ENCODE peak calls at places on chromosome 6, in nine cellular contexts. T is left ventricle myocardium inferior; O is WTC11; L is HFF-Myc; D is fibroblast of gingiva; S is NCI-H774; Y is fibroblast of the aortic adventitia; F is COR-L47; E is stimulated activated CD4-positive, alpha-beta T cell treated with anti-CD3 and anti-CD28 coated beads, Interleukin-12 subunit alpha, Interleukin-12 subunit beta, amount 100 ng/mL, for 48 hours. K is an unnamed sample.

GRCh38 chr6:105675715-105676397 is 273.0 kb upstream of the PREP start:
- DNase-seq in T (no peak), O (no peak), L (peak), D (peak), S (peak), Y (peak), F (peak), E (no peak), K (peak)

GRCh38 chr6:106053484-106053883 is 32.7 kb upstream of the PRDM1 start:
- DNase-seq in T (no peak), O (no peak), L (no peak), D (peak), S (no peak), Y (no peak), F (no peak), E (no peak), K (no peak)

GRCh38 chr6:2956930-2957329 is 14.4 kb downstream of the SERPINB6 start:
- DNase-seq in T (no peak), O (no peak), L (no peak), D (peak), S (no peak), Y (no peak), F (no peak), E (no peak), K (no peak)

GRCh38 chr6:112258636-112259336 is 4.4 kb upstream of the LAMA4 start:
- DNase-seq in T (no peak), O (no peak), L (no peak), D (no peak), S (no peak), Y (no peak), F (no peak), E (no peak), K (no peak)

GRCh38 chr6:129981598-129981997 is 36.8 kb upstream of the L3MBTL3 start:
- DNase-seq in T (no peak), O (no peak), L (no peak), D (peak), S (no peak), Y (peak), F (no peak), E (no peak), K (no peak)

GRCh38 chr6:53530346-53530745 is 14.6 kb downstream of the GCLC start:
- DNase-seq in T (peak), O (peak), L (no peak), D (no peak), S (peak), Y (peak), F (no peak), E (no peak), K (peak)

GRCh38 chr6:148700047-148700712 is 46.6 kb upstream of the UST start:
- DNase-seq in T (no peak), O (no peak), L (no peak), D (peak), S (no peak), Y (peak), F (no peak), E (no peak), K (peak)

GRCh38 chr6:35948725-35949124 is 27.8 kb upstream of the SRPK1 start:
- DNase-seq in T (no peak), O (peak), L (no peak), D (no peak), S (no peak), Y (peak), F (no peak), E (no peak), K (no peak)

GRCh38 chr6:31834704-31835375 is 7.3 kb downstream of the HSPA1B start:
- DNase-seq in T (peak), O (peak), L (no peak), D (no peak), S (peak), Y (peak), F (peak), E (peak), K (peak)

GRCh38 chr6:71556141-71556540 is 267.5 kb downstream of the OGFRL1 start:
- DNase-seq in T (no peak), O (no peak), L (no peak), D (no peak), S (no peak), Y (no peak), F (no peak), E (no peak), K (no peak)

GRCh38 chr6:16704706-16705402 is 56.4 kb downstream of the ATXN1 start:
- DNase-seq in T (no peak), O (no peak), L (no peak), D (no peak), S (no peak), Y (peak), F (no peak), E (peak), K (peak)

GRCh38 chr6:117496383-117496990 is 14.0 kb downstream of the DCBLD1 start:
- DNase-seq in T (no peak), O (no peak), L (no peak), D (no peak), S (no peak), Y (peak), F (no peak), E (no peak), K (peak)

GRCh38 chr6:21708181-21708580 is 114.6 kb downstream of the SOX4 start:
- DNase-seq in T (no peak), O (no peak), L (no peak), D (no peak), S (no peak), Y (no peak), F (no peak), E (no peak), K (no peak)

GRCh38 chr6:56334937-56335336 is 87.6 kb upstream of the COL21A1 start:
- DNase-seq in T (no peak), O (no peak), L (no peak), D (peak), S (no peak), Y (peak), F (no peak), E (no peak), K (no peak)

GRCh38 chr6:83057705-83058321 is 7.8 kb downstream of the UBE3D start:
- DNase-seq in T (no peak), O (peak), L (no peak), D (peak), S (peak), Y (peak), F (peak), E (no peak), K (peak)

GRCh38 chr6:14046476-14047068 is 71.0 kb upstream of the CD83 start:
- DNase-seq in T (no peak), O (peak), L (no peak), D (no peak), S (peak), Y (peak), F (peak), E (peak), K (peak)

GRCh38 chr6:53044071-53044470 is 21.1 kb upstream of the FBXO9 start:
- DNase-seq in T (no peak), O (peak), L (no peak), D (peak), S (no peak), Y (peak), F (no peak), E (no peak), K (no peak)

GRCh38 chr6:70667711-70668498 is at the start of gene SMAP1:
- DNase-seq in T (peak), O (peak), L (no peak), D (peak), S (peak), Y (peak), F (peak), E (peak), K (peak)

GRCh38 chr6:79672631-79673065 is 41.5 kb downstream of the SH3BGRL2 start:
- DNase-seq in T (no peak), O (no peak), L (peak), D (peak), S (peak), Y (peak), F (no peak), E (no peak), K (no peak)

GRCh38 chr6:22363166-22363965 is 66.5 kb upstream of the PRL start:
- DNase-seq in T (no peak), O (no peak), L (no peak), D (no peak), S (peak), Y (peak), F (peak), E (no peak), K (no peak)

GRCh38 chr6:91895592-91895991 is 1308.7 kb upstream of the MAP3K7 start:
- DNase-seq in T (no peak), O (no peak), L (no peak), D (no peak), S (no peak), Y (no peak), F (no peak), E (no peak), K (no peak)

GRCh38 chr6:139540276-139540675 is 165.8 kb upstream of the CITED2 start:
- DNase-seq in T (no peak), O (no peak), L (no peak), D (peak), S (no peak), Y (peak), F (no peak), E (peak), K (peak)

GRCh38 chr6:165659945-165660862 is 2.8 kb downstream of the PDE10A start:
- DNase-seq in T (no peak), O (peak), L (no peak), D (no peak), S (no peak), Y (peak), F (no peak), E (no peak), K (peak)

GRCh38 chr6:170542031-170542719 is 10.9 kb downstream of the PSMB1 start:
- DNase-seq in T (no peak), O (no peak), L (no peak), D (peak), S (no peak), Y (no peak), F (no peak), E (no peak), K (no peak)

GRCh38 chr6:40930555-40930954 is 108.5 kb downstream of the UNC5CL start:
- DNase-seq in T (no peak), O (no peak), L (no peak), D (no peak), S (no peak), Y (peak), F (no peak), E (no peak), K (no peak)

GRCh38 chr6:137811121-137811911 is 55.7 kb upstream of the TNFAIP3 start:
- DNase-seq in T (peak), O (no peak), L (peak), D (peak), S (peak), Y (peak), F (no peak), E (peak), K (peak)

GRCh38 chr6:6515691-6516607 is 72.6 kb upstream of the LY86 start:
- DNase-seq in T (no peak), O (no peak), L (no peak), D (no peak), S (no peak), Y (no peak), F (no peak), E (peak), K (no peak)

GRCh38 chr6:34202329-34203201 is 34.1 kb upstream of the HMGA1 start:
- DNase-seq in T (no peak), O (peak), L (no peak), D (no peak), S (peak), Y (no peak), F (no peak), E (no peak), K (no peak)

GRCh38 chr6:113306552-113307145 is 550.5 kb upstream of the MARCKS start:
- DNase-seq in T (peak), O (peak), L (no peak), D (no peak), S (no peak), Y (peak), F (no peak), E (no peak), K (no peak)

GRCh38 chr6:129621252-129621651 is 88.7 kb downstream of the ARHGAP18 start:
- DNase-seq in T (no peak), O (peak), L (no peak), D (no peak), S (no peak), Y (no peak), F (no peak), E (no peak), K (no peak)

GRCh38 chr6:149592983-149593382 is 26.8 kb downstream of the GINM1 start:
- DNase-seq in T (no peak), O (no peak), L (no peak), D (no peak), S (no peak), Y (no peak), F (no peak), E (no peak), K (no peak)

GRCh38 chr6:74222768-74223321 is 526.8 kb downstream of the CD109 start:
- DNase-seq in T (no peak), O (peak), L (no peak), D (no peak), S (no peak), Y (no peak), F (no peak), E (no peak), K (no peak)

GRCh38 chr6:86192123-86192522 is 549.4 kb upstream of the SYNCRIP start:
- DNase-seq in T (no peak), O (no peak), L (no peak), D (no peak), S (no peak), Y (peak), F (peak), E (no peak), K (no peak)

GRCh38 chr6:39962831-39963230 is 28.6 kb upstream of the MOCS1 start:
- DNase-seq in T (no peak), O (no peak), L (no peak), D (peak), S (no peak), Y (no peak), F (no peak), E (no peak), K (no peak)

GRCh38 chr6:140321891-140322290 is 947.4 kb upstream of the CITED2 start:
- DNase-seq in T (no peak), O (no peak), L (no peak), D (no peak), S (no peak), Y (no peak), F (no peak), E (no peak), K (no peak)

GRCh38 chr6:147245693-147246092 is 41.5 kb downstream of the STXBP5 start:
- DNase-seq in T (no peak), O (no peak), L (no peak), D (no peak), S (no peak), Y (no peak), F (no peak), E (no peak), K (no peak)